ENCODE peak calls at places on chromosomes 13 and 19, in four cellular contexts. One of them, this sample, is unnamed.
A peak's percentile ranks its signal among the peaks of the same experiment; 100 is the strongest.

GRCh38 chr13:49320975-49321374 is 73.2 kb downstream of the CDADC1 start:
- DNase-seq in psoas muscle: no peak
- DNase-seq in ovary: no peak
- DNase-seq in D341Med: no peak
- DNase-seq in this sample: no peak

GRCh38 chr13:97921146-97921776 is 32.2 kb upstream of the IPO5 start:
- DNase-seq in psoas muscle: no peak
- DNase-seq in ovary: no peak
- DNase-seq in D341Med: no peak
- DNase-seq in this sample: no peak

GRCh38 chr13:39167018-39167417 is 128.8 kb downstream of the NHLRC3 start:
- DNase-seq in psoas muscle: no peak
- DNase-seq in ovary: no peak
- DNase-seq in D341Med: no peak
- DNase-seq in this sample: no peak

GRCh38 chr13:99075268-99076191 is 97.7 kb upstream of the DOCK9 start:
- DNase-seq in psoas muscle: no peak
- DNase-seq in ovary: no peak
- DNase-seq in D341Med: no peak
- DNase-seq in this sample: no peak

GRCh38 chr13:26721251-26721939 is 39.2 kb downstream of the GPR12 start:
- DNase-seq in psoas muscle: peak; percentile 59
- DNase-seq in ovary: no peak
- DNase-seq in D341Med: no peak
- DNase-seq in this sample: no peak

GRCh38 chr13:35014606-35015005 is 72.5 kb downstream of the NBEA start:
- DNase-seq in psoas muscle: no peak
- DNase-seq in ovary: no peak
- DNase-seq in D341Med: peak; percentile 50
- DNase-seq in this sample: no peak

GRCh38 chr13:27662738-27663470 is 41.2 kb downstream of the POLR1D start:
- DNase-seq in psoas muscle: no peak
- DNase-seq in ovary: no peak
- DNase-seq in D341Med: no peak
- DNase-seq in this sample: no peak

GRCh38 chr13:50358221-50358620 is 343.0 kb downstream of the KCNRG start:
- DNase-seq in psoas muscle: no peak
- DNase-seq in ovary: no peak
- DNase-seq in D341Med: no peak
- DNase-seq in this sample: no peak

GRCh38 chr19:44767295-44768180 is 10.2 kb upstream of the CBLC start:
- DNase-seq in psoas muscle: no peak
- DNase-seq in ovary: no peak
- DNase-seq in D341Med: no peak
- DNase-seq in this sample: no peak

GRCh38 chr19:3196064-3196932 is 10.6 kb downstream of the NCLN start:
- DNase-seq in psoas muscle: no peak
- DNase-seq in ovary: no peak
- DNase-seq in D341Med: peak; percentile 72
- DNase-seq in this sample: no peak

GRCh38 chr19:3509566-3509989 is 3.5 kb downstream of the FZR1 start:
- DNase-seq in psoas muscle: no peak
- DNase-seq in ovary: no peak
- DNase-seq in D341Med: no peak
- DNase-seq in this sample: no peak

GRCh38 chr13:37647038-37647650 is 48.6 kb upstream of the POSTN start:
- DNase-seq in psoas muscle: no peak
- DNase-seq in ovary: no peak
- DNase-seq in D341Med: no peak
- DNase-seq in this sample: no peak

GRCh38 chr19:7806876-7807275 is 23.1 kb upstream of the EVI5L start:
- DNase-seq in psoas muscle: no peak
- DNase-seq in ovary: no peak
- DNase-seq in D341Med: no peak
- DNase-seq in this sample: no peak

GRCh38 chr19:834216-834615 is 6.6 kb downstream of the AZU1 start:
- DNase-seq in psoas muscle: no peak
- DNase-seq in ovary: no peak
- DNase-seq in D341Med: no peak
- DNase-seq in this sample: no peak

GRCh38 chr19:58325623-58326022 is 1.2 kb upstream of the ZSCAN22 start:
- DNase-seq in psoas muscle: no peak
- DNase-seq in ovary: no peak
- DNase-seq in D341Med: no peak
- DNase-seq in this sample: no peak

GRCh38 chr19:49153167-49153809 is 1.9 kb downstream of the HRC start:
- DNase-seq in psoas muscle: no peak
- DNase-seq in ovary: no peak
- DNase-seq in D341Med: no peak
- DNase-seq in this sample: no peak

GRCh38 chr19:18385675-18386542 is at the start of gene GDF15:
- DNase-seq in psoas muscle: peak; percentile 67
- DNase-seq in ovary: peak; percentile 48
- DNase-seq in D341Med: peak; percentile 67
- DNase-seq in this sample: peak; percentile 16

GRCh38 chr19:28905996-28906395 is 307.0 kb downstream of the UQCRFS1 start:
- DNase-seq in psoas muscle: no peak
- DNase-seq in ovary: no peak
- DNase-seq in D341Med: no peak
- DNase-seq in this sample: no peak

GRCh38 chr19:41871573-41872383 is 5.3 kb upstream of the CD79A start:
- DNase-seq in psoas muscle: peak; percentile 46
- DNase-seq in ovary: no peak
- DNase-seq in D341Med: no peak
- DNase-seq in this sample: peak; percentile 47

GRCh38 chr19:29478578-29479565 is 46.9 kb upstream of the VSTM2B start:
- DNase-seq in psoas muscle: no peak
- DNase-seq in ovary: no peak
- DNase-seq in D341Med: no peak
- DNase-seq in this sample: no peak